ENCODE peak calls at places on chromosomes 7 and 10, in seven cellular contexts. H is mesendoderm, P is adipocyte, J is mammary epithelial cell, O is IMR-90, R is GM23248, C is HCT116. K is an unnamed sample.

GRCh38 chr7:117112640-117113039 is 159.3 kb downstream of the ST7 start:
- DNase-seq in H (peak; percentile 61), P (no peak), J (no peak), O (no peak), R (no peak), C (no peak), K (peak; percentile 28)

GRCh38 chr7:138890782-138891445 is 90.3 kb downstream of the KIAA1549 start:
- DNase-seq in H (no peak), P (peak; percentile 93), J (no peak), O (peak; percentile 22), R (peak; percentile 93), C (no peak), K (no peak)

GRCh38 chr10:65306201-65306600 is 1619.6 kb upstream of the LRRTM3 start:
- DNase-seq in H (no peak), P (no peak), J (no peak), O (no peak), R (no peak), C (no peak), K (no peak)

GRCh38 chr10:114825513-114826253 is 4.1 kb downstream of the FHIP2A start:
- DNase-seq in H (no peak), P (peak; percentile 85), J (peak; percentile 62), O (peak; percentile 96), R (peak; percentile 84), C (no peak), K (peak; percentile 53)

GRCh38 chr10:28359334-28359733 is 56.5 kb upstream of the MPP7 start:
- DNase-seq in H (peak; percentile 37), P (no peak), J (peak; percentile 20), O (no peak), R (no peak), C (no peak), K (no peak)

GRCh38 chr10:92737484-92737883 is 47.7 kb downstream of the HHEX start:
- DNase-seq in H (no peak), P (no peak), J (peak; percentile 12), O (no peak), R (no peak), C (no peak), K (peak; percentile 11)

GRCh38 chr10:91284486-91285090 is 64.1 kb downstream of the PCGF5 start:
- DNase-seq in H (no peak), P (no peak), J (no peak), O (peak; percentile 59), R (no peak), C (no peak), K (no peak)

GRCh38 chr7:47283497-47284131 is 298.3 kb downstream of the TNS3 start:
- DNase-seq in H (peak; percentile 19), P (no peak), J (peak; percentile 80), O (no peak), R (no peak), C (peak; percentile 56), K (no peak)

GRCh38 chr7:1642291-1642728 is 27.8 kb upstream of the ELFN1 start:
- DNase-seq in H (no peak), P (no peak), J (no peak), O (no peak), R (no peak), C (no peak), K (no peak)

GRCh38 chr7:95628831-95629439 is 32.6 kb upstream of the PDK4 start:
- DNase-seq in H (no peak), P (peak; percentile 65), J (no peak), O (peak; percentile 13), R (peak; percentile 84), C (no peak), K (no peak)

GRCh38 chr10:91987397-91988037 is 63.9 kb downstream of the BTAF1 start:
- DNase-seq in H (no peak), P (no peak), J (no peak), O (no peak), R (no peak), C (no peak), K (no peak)

GRCh38 chr10:69176823-69177222 is 3.2 kb upstream of the SUPV3L1 start:
- DNase-seq in H (no peak), P (no peak), J (no peak), O (no peak), R (no peak), C (no peak), K (no peak)

GRCh38 chr7:158246960-158247673 is 340.5 kb downstream of the PTPRN2 start:
- DNase-seq in H (no peak), P (no peak), J (no peak), O (no peak), R (no peak), C (no peak), K (no peak)

GRCh38 chr10:15879663-15880062 is 19.4 kb upstream of the MINDY3 start:
- DNase-seq in H (peak; percentile 51), P (no peak), J (no peak), O (no peak), R (no peak), C (no peak), K (no peak)

GRCh38 chr7:149584530-149584929 is 86.9 kb upstream of the ZNF746 start:
- DNase-seq in H (no peak), P (no peak), J (no peak), O (no peak), R (no peak), C (no peak), K (no peak)

GRCh38 chr7:149584009-149584408 is 86.4 kb upstream of the ZNF746 start:
- DNase-seq in H (no peak), P (no peak), J (no peak), O (no peak), R (no peak), C (no peak), K (no peak)

GRCh38 chr7:149587331-149587645 is 89.7 kb upstream of the ZNF746 start:
- DNase-seq in H (no peak), P (no peak), J (no peak), O (no peak), R (no peak), C (no peak), K (no peak)

DNA sequence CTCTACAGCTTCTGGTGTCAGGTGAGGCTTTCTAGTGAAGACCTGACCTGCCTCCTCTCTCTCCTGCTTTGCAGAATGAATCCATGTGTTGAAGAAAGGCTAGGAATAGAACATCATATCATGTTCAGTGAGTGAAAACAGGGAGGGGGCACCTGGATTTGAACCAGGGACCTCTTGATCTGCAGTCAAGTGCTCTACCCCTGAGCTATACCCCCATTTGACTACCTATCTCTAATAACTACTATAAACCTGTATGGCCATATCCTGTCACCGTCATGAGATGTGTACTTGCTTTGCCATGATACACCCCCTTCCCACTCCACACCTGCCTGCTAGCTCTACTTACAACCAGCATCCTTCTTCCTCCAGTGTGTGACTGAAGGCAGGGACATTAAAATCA is 91.3 kb upstream of the ZNF746 start:
- DNase-seq in H (no peak), P (no peak), J (no peak), O (no peak), R (no peak), C (no peak), K (no peak)
- H3K36me3 ChIP-seq in H (peaks cover 3% of the 10 kb centered on the region), P (peaks cover 72% of the 10 kb centered on the region), J (peaks cover 15% of the 10 kb centered on the region), O (peaks cover 52% of the 10 kb centered on the region), R (peaks cover 15% of the 10 kb centered on the region), C (peaks cover 13% of the 10 kb centered on the region), K (peaks cover 42% of the 10 kb centered on the region)

DNA sequence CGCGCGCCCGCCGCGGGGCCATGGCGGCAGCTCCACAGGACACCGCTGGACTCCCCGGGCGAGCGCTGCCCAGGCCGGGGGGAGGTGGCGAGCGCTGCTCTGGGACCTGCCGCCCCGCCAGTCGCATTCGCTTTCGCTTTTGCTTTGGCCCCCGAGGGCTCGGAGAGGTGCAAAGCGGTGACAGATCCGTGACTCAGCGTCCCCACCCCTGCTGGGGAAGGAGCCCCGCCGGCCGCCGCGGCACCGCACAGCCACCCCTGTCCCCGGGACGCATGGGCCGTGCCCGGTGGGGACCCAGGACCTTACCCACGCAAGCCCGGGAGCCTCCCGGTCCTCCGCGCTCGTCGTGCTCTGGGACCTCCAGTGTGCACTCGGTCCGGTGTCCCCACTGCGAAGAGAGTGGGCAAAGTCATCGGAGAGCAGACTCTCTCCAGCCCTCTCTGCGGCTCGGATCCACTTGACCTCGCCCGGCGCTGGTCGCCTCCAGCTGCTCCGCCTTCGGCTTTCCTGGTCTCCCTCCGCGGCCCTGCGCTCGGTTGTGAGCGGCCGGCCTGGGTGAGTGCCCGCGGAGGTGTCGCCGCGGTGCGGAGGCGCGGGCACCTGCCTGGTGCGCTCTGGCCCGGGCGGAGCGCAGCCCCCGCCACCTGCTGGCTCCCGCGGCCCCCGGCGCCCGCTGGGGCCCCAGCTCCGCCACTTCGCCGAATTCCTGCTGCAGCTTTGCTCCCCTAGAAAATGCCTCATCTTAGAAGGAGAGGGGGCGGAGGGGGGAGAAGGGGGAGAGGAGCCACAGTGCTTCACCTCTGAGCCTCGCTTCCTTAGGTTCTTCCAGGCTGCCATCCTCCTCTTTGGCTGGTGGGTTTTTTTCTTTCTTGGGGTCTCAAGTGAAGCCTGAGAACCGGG is at the start of gene IL15RA:
- DNase-seq in H (peak; percentile 73), P (peak; percentile 86), J (peak; percentile 78), O (peak; percentile 72), R (peak; percentile 86), C (peak; percentile 39), K (peak; percentile 66)
- H3K9ac ChIP-seq in H (peak within 1 kb of the TSS; percentile 56), P (peak within 1 kb of the TSS; percentile 86), J (peak within 1 kb of the TSS; percentile 22), O (peak within 1 kb of the TSS; percentile 63), R (peak within 1 kb of the TSS; percentile 76), C (peak within 1 kb of the TSS; percentile 78), K (peak within 1 kb of the TSS; percentile 60)

DNA sequence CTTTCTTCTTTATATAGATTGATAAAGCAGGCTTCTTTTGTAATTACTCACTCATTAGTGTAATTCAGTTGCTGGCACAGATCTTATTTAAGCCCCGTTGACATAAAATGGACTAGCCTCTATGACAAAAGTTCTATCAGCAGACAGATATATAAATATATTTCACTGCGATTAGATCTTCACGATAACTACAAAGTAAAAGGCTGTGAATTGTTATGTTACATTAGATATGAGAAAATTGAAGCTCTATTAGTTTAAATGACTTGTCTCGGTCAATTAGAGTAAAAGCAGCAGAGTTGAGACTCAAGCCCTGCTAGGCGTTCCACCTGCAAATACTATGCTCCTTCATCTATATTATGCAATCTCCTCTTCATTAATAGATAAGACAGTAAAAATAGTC is 136.7 kb downstream of the DKK1 start:
- DNase-seq in H (no peak), P (no peak), J (no peak), O (no peak), R (no peak), C (no peak), K (no peak)
- H3K36me3 ChIP-seq in H (no peaks in the 10 kb centered on the region), P (no peaks in the 10 kb centered on the region), J (peaks cover 9% of the 10 kb centered on the region), O (no peaks in the 10 kb centered on the region), R (no peaks in the 10 kb centered on the region), C (no peaks in the 10 kb centered on the region), K (no peaks in the 10 kb centered on the region)

DNA sequence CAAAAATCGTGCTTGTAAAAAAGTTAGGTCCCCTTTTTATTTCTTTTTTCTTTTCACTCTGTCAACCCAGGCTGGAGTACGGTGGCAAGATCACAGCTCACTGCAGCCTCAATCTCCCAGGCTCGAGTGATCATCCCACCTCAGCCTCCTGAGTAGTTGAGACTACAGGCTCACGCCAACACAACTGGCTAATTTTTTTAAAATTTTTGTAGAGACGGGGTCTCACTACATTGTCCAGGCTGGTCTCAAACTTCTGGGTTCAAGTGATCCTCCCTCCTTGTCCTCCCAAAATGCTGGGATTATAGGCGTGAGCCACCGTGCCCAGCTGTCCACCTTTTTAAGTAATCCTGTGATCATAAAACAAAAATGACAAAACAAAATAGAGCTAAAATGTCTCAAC is 19.4 kb upstream of the ARHGAP12 start:
- DNase-seq in H (no peak), P (no peak), J (no peak), O (no peak), R (no peak), C (no peak), K (no peak)
- H3K9ac ChIP-seq in H (no peak overlapping the region), P (peak overlapping the region; percentile 79), J (no peak overlapping the region), O (no peak overlapping the region), R (peak overlapping the region; percentile 54), C (peak overlapping the region; percentile 37), K (no peak overlapping the region)

K was measured in Karpas-422.